ENCODE peak calls at places on chromosomes 4 and X, in ten cellular contexts. One of them, this sample, is unnamed.

GRCh38 chr4:6372649-6373525 is 99.5 kb downstream of the PPP2R2C start:
- DNase-seq in cardiac muscle cell: peak
- DNase-seq in aorta: no peak
- DNase-seq in right atrium auricular region: no peak
- DNase-seq in body of pancreas: peak
- DNase-seq in upper lobe of right lung: no peak
- DNase-seq in OCI-LY7: peak
- DNase-seq in IMR-90: peak
- DNase-seq in WERI-Rb-1: peak
- DNase-seq in stomach: no peak
- DNase-seq in this sample: peak

GRCh38 chrX:68249401-68249831 is 183.9 kb downstream of the OPHN1 start:
- DNase-seq in cardiac muscle cell: no peak
- DNase-seq in WERI-Rb-1: no peak
- DNase-seq in right atrium auricular region: no peak
- DNase-seq in OCI-LY7: no peak
- DNase-seq in aorta: no peak
- DNase-seq in upper lobe of right lung: no peak
- DNase-seq in stomach: no peak
- DNase-seq in body of pancreas: peak
- DNase-seq in IMR-90: no peak
- DNase-seq in this sample: peak

GRCh38 chr4:140790765-140791164 is 34.6 kb upstream of the TBC1D9 start:
- DNase-seq in stomach: no peak
- DNase-seq in right atrium auricular region: peak
- DNase-seq in WERI-Rb-1: no peak
- DNase-seq in upper lobe of right lung: peak
- DNase-seq in OCI-LY7: peak
- DNase-seq in cardiac muscle cell: no peak
- DNase-seq in aorta: peak
- DNase-seq in IMR-90: peak
- DNase-seq in body of pancreas: peak
- DNase-seq in this sample: no peak

GRCh38 chr4:8728536-8729407 is 136.2 kb downstream of the CPZ start:
- DNase-seq in IMR-90: no peak
- DNase-seq in right atrium auricular region: peak
- DNase-seq in WERI-Rb-1: no peak
- DNase-seq in stomach: peak
- DNase-seq in cardiac muscle cell: no peak
- DNase-seq in upper lobe of right lung: peak
- DNase-seq in OCI-LY7: no peak
- DNase-seq in aorta: no peak
- DNase-seq in body of pancreas: no peak
- DNase-seq in this sample: peak

GRCh38 chrX:154603438-154604430 is 15.3 kb downstream of the CTAG1B start:
- DNase-seq in right atrium auricular region: no peak
- DNase-seq in OCI-LY7: no peak
- DNase-seq in stomach: no peak
- DNase-seq in IMR-90: peak
- DNase-seq in cardiac muscle cell: no peak
- DNase-seq in WERI-Rb-1: peak
- DNase-seq in body of pancreas: peak
- DNase-seq in aorta: no peak
- DNase-seq in upper lobe of right lung: no peak
- DNase-seq in this sample: no peak

GRCh38 chr4:73668806-73669205 is 48.6 kb upstream of the RASSF6 start:
- DNase-seq in body of pancreas: no peak
- DNase-seq in IMR-90: no peak
- DNase-seq in OCI-LY7: no peak
- DNase-seq in right atrium auricular region: no peak
- DNase-seq in stomach: no peak
- DNase-seq in upper lobe of right lung: no peak
- DNase-seq in aorta: no peak
- DNase-seq in WERI-Rb-1: no peak
- DNase-seq in cardiac muscle cell: no peak
- DNase-seq in this sample: no peak

GRCh38 chrX:45322382-45322781 is 121.7 kb upstream of the DIPK2B start:
- DNase-seq in WERI-Rb-1: peak
- DNase-seq in aorta: peak
- DNase-seq in OCI-LY7: peak
- DNase-seq in cardiac muscle cell: peak
- DNase-seq in upper lobe of right lung: no peak
- DNase-seq in body of pancreas: peak
- DNase-seq in stomach: peak
- DNase-seq in IMR-90: peak
- DNase-seq in right atrium auricular region: no peak
- DNase-seq in this sample: no peak

GRCh38 chr4:81319657-81320056 is 104.6 kb upstream of the PRKG2 start:
- DNase-seq in stomach: no peak
- DNase-seq in cardiac muscle cell: no peak
- DNase-seq in OCI-LY7: no peak
- DNase-seq in body of pancreas: no peak
- DNase-seq in aorta: no peak
- DNase-seq in right atrium auricular region: no peak
- DNase-seq in WERI-Rb-1: no peak
- DNase-seq in IMR-90: no peak
- DNase-seq in upper lobe of right lung: no peak
- DNase-seq in this sample: no peak

GRCh38 chr4:88697588-88698329 is at the start of gene NAP1L5:
- DNase-seq in body of pancreas: peak
- DNase-seq in upper lobe of right lung: peak
- DNase-seq in stomach: peak
- DNase-seq in right atrium auricular region: peak
- DNase-seq in OCI-LY7: peak
- DNase-seq in aorta: peak
- DNase-seq in cardiac muscle cell: peak
- DNase-seq in IMR-90: peak
- DNase-seq in WERI-Rb-1: peak
- DNase-seq in this sample: peak

GRCh38 chrX:39752820-39753219 is 344.9 kb downstream of the BCOR start:
- DNase-seq in upper lobe of right lung: no peak
- DNase-seq in aorta: no peak
- DNase-seq in WERI-Rb-1: no peak
- DNase-seq in cardiac muscle cell: no peak
- DNase-seq in stomach: peak
- DNase-seq in body of pancreas: peak
- DNase-seq in OCI-LY7: no peak
- DNase-seq in IMR-90: peak
- DNase-seq in right atrium auricular region: no peak
- DNase-seq in this sample: peak

GRCh38 chrX:11533211-11533651 is 132.5 kb downstream of the ARHGAP6 start:
- DNase-seq in right atrium auricular region: no peak
- DNase-seq in aorta: no peak
- DNase-seq in upper lobe of right lung: no peak
- DNase-seq in WERI-Rb-1: no peak
- DNase-seq in body of pancreas: no peak
- DNase-seq in OCI-LY7: peak
- DNase-seq in cardiac muscle cell: peak
- DNase-seq in stomach: no peak
- DNase-seq in IMR-90: peak
- DNase-seq in this sample: no peak

GRCh38 chrX:28946846-28947245 is 359.6 kb downstream of the IL1RAPL1 start:
- DNase-seq in body of pancreas: no peak
- DNase-seq in WERI-Rb-1: no peak
- DNase-seq in IMR-90: peak
- DNase-seq in cardiac muscle cell: no peak
- DNase-seq in OCI-LY7: no peak
- DNase-seq in stomach: no peak
- DNase-seq in aorta: no peak
- DNase-seq in upper lobe of right lung: no peak
- DNase-seq in right atrium auricular region: no peak
- DNase-seq in this sample: no peak

GRCh38 chrX:69163936-69164741 is 1.1 kb downstream of the PJA1 start:
- DNase-seq in body of pancreas: peak
- DNase-seq in IMR-90: no peak
- DNase-seq in stomach: peak
- DNase-seq in WERI-Rb-1: peak
- DNase-seq in cardiac muscle cell: no peak
- DNase-seq in aorta: no peak
- DNase-seq in upper lobe of right lung: peak
- DNase-seq in right atrium auricular region: no peak
- DNase-seq in OCI-LY7: peak
- DNase-seq in this sample: peak

GRCh38 chr4:5960197-5960880 is 57.9 kb downstream of the C4orf50 start:
- DNase-seq in aorta: no peak
- DNase-seq in right atrium auricular region: no peak
- DNase-seq in cardiac muscle cell: no peak
- DNase-seq in body of pancreas: no peak
- DNase-seq in IMR-90: no peak
- DNase-seq in WERI-Rb-1: no peak
- DNase-seq in upper lobe of right lung: peak
- DNase-seq in stomach: peak
- DNase-seq in OCI-LY7: no peak
- DNase-seq in this sample: peak

DNA sequence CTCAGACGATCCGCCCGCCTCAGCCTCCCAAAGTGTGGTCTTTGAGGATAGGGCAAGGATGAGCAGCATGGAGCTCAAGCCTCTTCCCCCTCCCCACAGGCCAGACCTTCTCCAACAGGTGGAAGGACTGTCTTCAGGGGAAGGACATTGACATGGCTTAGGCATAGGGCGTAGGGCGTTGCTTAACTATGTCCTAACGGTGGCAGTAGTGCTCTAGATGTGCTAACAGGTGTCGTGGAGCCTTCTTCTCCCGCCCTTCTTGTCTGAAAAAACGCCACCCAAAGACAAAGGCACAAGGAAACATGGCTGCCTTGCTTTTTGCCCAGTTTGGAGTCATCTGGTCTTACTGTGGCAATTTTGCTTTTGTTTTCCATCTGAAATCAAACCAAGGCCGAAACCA is 219.8 kb downstream of the OR13H1 start:
- DNase-seq in upper lobe of right lung: no peak
- DNase-seq in cardiac muscle cell: no peak
- DNase-seq in IMR-90: peak
- DNase-seq in OCI-LY7: peak
- DNase-seq in WERI-Rb-1: peak
- DNase-seq in right atrium auricular region: peak
- DNase-seq in aorta: peak
- DNase-seq in body of pancreas: no peak
- DNase-seq in stomach: peak
- DNase-seq in this sample: no peak
- H3K4me3 ChIP-seq in upper lobe of right lung: no peak
- H3K4me3 ChIP-seq in cardiac muscle cell: no peak
- H3K4me3 ChIP-seq in IMR-90: peak
- H3K4me3 ChIP-seq in OCI-LY7: no peak
- H3K4me3 ChIP-seq in WERI-Rb-1: peak
- H3K4me3 ChIP-seq in right atrium auricular region: peak
- H3K4me3 ChIP-seq in aorta: no peak
- H3K4me3 ChIP-seq in body of pancreas: no peak
- H3K4me3 ChIP-seq in stomach: no peak
- H3K4me3 ChIP-seq in this sample: no peak

GRCh38 chr4:71669291-71669690 is 114.6 kb downstream of the GC start:
- DNase-seq in aorta: no peak
- DNase-seq in right atrium auricular region: no peak
- DNase-seq in OCI-LY7: no peak
- DNase-seq in body of pancreas: no peak
- DNase-seq in upper lobe of right lung: no peak
- DNase-seq in stomach: no peak
- DNase-seq in cardiac muscle cell: no peak
- DNase-seq in WERI-Rb-1: no peak
- DNase-seq in IMR-90: no peak
- DNase-seq in this sample: no peak
- H3K27ac ChIP-seq in aorta: no peak
- H3K27ac ChIP-seq in right atrium auricular region: no peak
- H3K27ac ChIP-seq in OCI-LY7: no peak
- H3K27ac ChIP-seq in body of pancreas: no peak
- H3K27ac ChIP-seq in upper lobe of right lung: no peak
- H3K27ac ChIP-seq in stomach: no peak
- H3K27ac ChIP-seq in cardiac muscle cell: no peak
- H3K27ac ChIP-seq in WERI-Rb-1: no peak
- H3K27ac ChIP-seq in IMR-90: no peak
- H3K27ac ChIP-seq in this sample: no peak

DNA sequence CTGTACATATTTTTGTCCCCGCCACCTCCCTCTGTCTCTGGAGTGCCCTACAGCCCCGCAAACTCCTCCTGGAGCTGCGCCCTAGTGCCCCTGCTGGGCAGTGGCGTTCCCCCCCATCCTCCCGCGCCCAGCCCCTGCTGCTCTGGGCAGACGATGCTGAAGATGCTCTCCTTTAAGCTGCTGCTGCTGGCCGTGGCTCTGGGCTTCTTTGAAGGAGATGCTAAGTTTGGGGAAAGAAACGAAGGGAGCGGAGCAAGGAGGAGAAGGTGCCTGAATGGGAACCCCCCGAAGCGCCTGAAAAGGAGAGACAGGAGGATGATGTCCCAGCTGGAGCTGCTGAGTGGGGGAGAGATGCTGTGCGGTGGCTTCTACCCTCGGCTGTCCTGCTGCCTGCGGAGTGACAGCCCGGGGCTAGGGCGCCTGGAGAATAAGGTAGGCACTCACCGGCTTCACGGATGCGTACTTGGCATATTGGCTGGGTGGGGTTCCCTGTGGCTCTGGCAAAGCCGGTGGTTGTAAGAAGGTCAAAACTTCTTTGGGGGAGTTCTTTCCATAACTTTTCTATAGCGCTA is 653 bp downstream of the HHIP start:
- DNase-seq in OCI-LY7: no peak
- DNase-seq in cardiac muscle cell: peak
- DNase-seq in stomach: no peak
- DNase-seq in upper lobe of right lung: no peak
- DNase-seq in WERI-Rb-1: peak
- DNase-seq in aorta: no peak
- DNase-seq in right atrium auricular region: no peak
- DNase-seq in IMR-90: no peak
- DNase-seq in body of pancreas: no peak
- DNase-seq in this sample: no peak
- H3K4me3 ChIP-seq in OCI-LY7: no peak
- H3K4me3 ChIP-seq in cardiac muscle cell: peak
- H3K4me3 ChIP-seq in stomach: peak
- H3K4me3 ChIP-seq in upper lobe of right lung: peak
- H3K4me3 ChIP-seq in WERI-Rb-1: peak
- H3K4me3 ChIP-seq in aorta: peak
- H3K4me3 ChIP-seq in right atrium auricular region: peak
- H3K4me3 ChIP-seq in IMR-90: peak
- H3K4me3 ChIP-seq in body of pancreas: peak
- H3K4me3 ChIP-seq in this sample: peak

DNA sequence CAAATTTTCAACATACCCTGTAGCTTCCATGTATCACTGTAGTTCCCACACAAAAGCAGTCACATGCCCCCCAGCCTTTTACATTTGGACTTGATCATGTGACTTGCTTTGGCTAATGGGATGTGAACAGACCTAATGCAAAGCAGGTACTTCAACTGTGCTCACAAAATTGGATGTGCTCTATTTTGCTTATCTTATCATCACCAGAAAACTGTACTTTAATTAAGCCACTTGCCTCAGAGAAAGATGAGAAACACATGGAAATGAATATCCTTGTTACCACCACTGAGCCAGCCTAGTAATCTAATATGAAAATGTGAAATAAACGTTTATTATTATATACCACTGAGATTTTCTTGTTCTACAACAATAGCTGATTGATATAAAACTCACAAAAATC is 402.7 kb upstream of the HTR2C start:
- DNase-seq in aorta: no peak
- DNase-seq in upper lobe of right lung: no peak
- DNase-seq in right atrium auricular region: no peak
- DNase-seq in OCI-LY7: no peak
- DNase-seq in stomach: no peak
- DNase-seq in WERI-Rb-1: no peak
- DNase-seq in IMR-90: no peak
- DNase-seq in body of pancreas: no peak
- DNase-seq in cardiac muscle cell: no peak
- DNase-seq in this sample: no peak
- H3K27ac ChIP-seq in aorta: no peak
- H3K27ac ChIP-seq in upper lobe of right lung: no peak
- H3K27ac ChIP-seq in right atrium auricular region: no peak
- H3K27ac ChIP-seq in OCI-LY7: no peak
- H3K27ac ChIP-seq in stomach: no peak
- H3K27ac ChIP-seq in WERI-Rb-1: no peak
- H3K27ac ChIP-seq in IMR-90: no peak
- H3K27ac ChIP-seq in body of pancreas: no peak
- H3K27ac ChIP-seq in cardiac muscle cell: no peak
- H3K27ac ChIP-seq in this sample: no peak